ENCODE peak calls at places on chromosomes 3 and 15, in ten cellular contexts. Q, T, L, E, Z, O, F, U, D and V are unnamed samples.

GRCh38 chr15:56812255-56812654 is 78.9 kb upstream of the ZNF280D start:
- DNase-seq in Q (no peak), T (no peak), L (no peak), E (no peak), Z (no peak), O (no peak), F (no peak), U (no peak), D (no peak), V (no peak)

GRCh38 chr3:14663396-14663795 is 11.5 kb upstream of the C3orf20 start:
- DNase-seq in Q (no peak), T (no peak), L (no peak), E (no peak), Z (no peak), O (no peak), F (no peak), U (no peak), D (no peak), V (no peak)

GRCh38 chr3:101253429-101253828 is 66.9 kb downstream of the IMPG2 start:
- DNase-seq in Q (no peak), T (no peak), L (no peak), E (no peak), Z (no peak), O (no peak), F (no peak), U (no peak), D (no peak), V (no peak)

GRCh38 chr3:123432832-123433523 is 15.9 kb downstream of the ADCY5 start:
- DNase-seq in Q (no peak), T (no peak), L (no peak), E (no peak), Z (no peak), O (no peak), F (no peak), U (no peak), D (no peak), V (no peak)

GRCh38 chr3:26579126-26579525 is 43.4 kb upstream of the LRRC3B start:
- DNase-seq in Q (no peak), T (no peak), L (no peak), E (no peak), Z (no peak), O (no peak), F (no peak), U (no peak), D (no peak), V (no peak)

GRCh38 chr3:12400795-12401194 is 83.5 kb upstream of the TSEN2 start:
- DNase-seq in Q (no peak), T (no peak), L (peak), E (peak), Z (no peak), O (no peak), F (no peak), U (no peak), D (no peak), V (no peak)

GRCh38 chr15:28975766-28976179 is 90.0 kb downstream of the APBA2 start:
- DNase-seq in Q (no peak), T (peak), L (peak), E (peak), Z (no peak), O (no peak), F (peak), U (peak), D (no peak), V (no peak)

GRCh38 chr15:101479342-101479845 is 10.1 kb downstream of the PCSK6 start:
- DNase-seq in Q (no peak), T (no peak), L (no peak), E (no peak), Z (no peak), O (no peak), F (no peak), U (no peak), D (no peak), V (no peak)

GRCh38 chr3:50364573-50365079 is 5.3 kb upstream of the TMEM115 start:
- DNase-seq in Q (no peak), T (no peak), L (no peak), E (no peak), Z (no peak), O (no peak), F (no peak), U (no peak), D (no peak), V (no peak)

GRCh38 chr15:63938486-63939061 is 104.8 kb upstream of the HERC1 start:
- DNase-seq in Q (no peak), T (no peak), L (no peak), E (peak), Z (no peak), O (no peak), F (no peak), U (no peak), D (no peak), V (no peak)

GRCh38 chr15:67505675-67506572 is 15.0 kb upstream of the C15orf61 start:
- DNase-seq in Q (no peak), T (no peak), L (no peak), E (no peak), Z (no peak), O (no peak), F (no peak), U (no peak), D (no peak), V (no peak)

GRCh38 chr15:71547066-71547465 is 263.3 kb upstream of the NR2E3 start:
- DNase-seq in Q (no peak), T (peak), L (peak), E (no peak), Z (no peak), O (no peak), F (no peak), U (no peak), D (no peak), V (peak)

GRCh38 chr3:113079532-113079931 is 88.7 kb downstream of the GTPBP8 start:
- DNase-seq in Q (no peak), T (no peak), L (no peak), E (no peak), Z (no peak), O (no peak), F (no peak), U (no peak), D (no peak), V (no peak)

GRCh38 chr15:85354948-85355347 is 25.5 kb upstream of the AKAP13 start:
- DNase-seq in Q (no peak), T (no peak), L (no peak), E (no peak), Z (no peak), O (no peak), F (no peak), U (no peak), D (no peak), V (no peak)

GRCh38 chr15:41801850-41802455 is 25.9 kb upstream of the JMJD7 start:
- DNase-seq in Q (no peak), T (no peak), L (peak), E (no peak), Z (no peak), O (no peak), F (no peak), U (no peak), D (no peak), V (no peak)

GRCh38 chr3:94082412-94082937 is 19.6 kb downstream of the NSUN3 start:
- DNase-seq in Q (no peak), T (peak), L (no peak), E (no peak), Z (no peak), O (no peak), F (no peak), U (no peak), D (no peak), V (no peak)

GRCh38 chr15:77831989-77832388 is 199.3 kb upstream of the LINGO1 start:
- DNase-seq in Q (no peak), T (peak), L (no peak), E (no peak), Z (no peak), O (no peak), F (no peak), U (no peak), D (no peak), V (no peak)

GRCh38 chr15:60077581-60078359 is 73.7 kb downstream of the FOXB1 start:
- DNase-seq in Q (no peak), T (no peak), L (no peak), E (no peak), Z (no peak), O (no peak), F (no peak), U (no peak), D (no peak), V (no peak)

GRCh38 chr3:52872245-52872644 is 25.1 kb downstream of the STIMATE start:
- DNase-seq in Q (no peak), T (no peak), L (no peak), E (no peak), Z (no peak), O (no peak), F (no peak), U (no peak), D (no peak), V (no peak)

GRCh38 chr15:53525894-53526293 is 233.6 kb downstream of the WDR72 start:
- DNase-seq in Q (no peak), T (no peak), L (no peak), E (no peak), Z (no peak), O (no peak), F (no peak), U (no peak), D (no peak), V (no peak)

GRCh38 chr3:46857485-46858341 is 5.5 kb downstream of the MYL3 start:
- DNase-seq in Q (no peak), T (no peak), L (no peak), E (no peak), Z (no peak), O (no peak), F (peak), U (no peak), D (peak), V (no peak)

GRCh38 chr15:38879909-38880471 is 315.4 kb upstream of the RASGRP1 start:
- DNase-seq in Q (no peak), T (peak), L (peak), E (peak), Z (no peak), O (no peak), F (peak), U (no peak), D (no peak), V (peak)

GRCh38 chr3:71012971-71013370 is 570.6 kb downstream of the FOXP1 start:
- DNase-seq in Q (no peak), T (no peak), L (no peak), E (no peak), Z (no peak), O (no peak), F (no peak), U (no peak), D (no peak), V (no peak)

GRCh38 chr3:50616003-50616769 is 765 bp upstream of the MAPKAPK3 start:
- DNase-seq in Q (peak), T (peak), L (peak), E (peak), Z (peak), O (no peak), F (peak), U (peak), D (peak), V (peak)

GRCh38 chr3:3708769-3709115 is 90.5 kb upstream of the LRRN1 start:
- DNase-seq in Q (no peak), T (no peak), L (no peak), E (no peak), Z (no peak), O (no peak), F (no peak), U (no peak), D (no peak), V (no peak)

GRCh38 chr3:188646592-188646991 is 492.6 kb downstream of the LPP start:
- DNase-seq in Q (no peak), T (no peak), L (peak), E (no peak), Z (no peak), O (no peak), F (no peak), U (no peak), D (no peak), V (no peak)

GRCh38 chr3:100978036-100978659 is 15.1 kb downstream of the ABI3BP start:
- DNase-seq in Q (no peak), T (no peak), L (no peak), E (peak), Z (no peak), O (no peak), F (no peak), U (no peak), D (no peak), V (no peak)

GRCh38 chr15:79197285-79197684 is 85.2 kb upstream of the ANKRD34C start:
- DNase-seq in Q (no peak), T (no peak), L (no peak), E (no peak), Z (no peak), O (no peak), F (no peak), U (no peak), D (no peak), V (no peak)

GRCh38 chr3:188244395-188244861 is 90.5 kb downstream of the LPP start:
- DNase-seq in Q (no peak), T (no peak), L (peak), E (peak), Z (no peak), O (no peak), F (no peak), U (no peak), D (no peak), V (no peak)

GRCh38 chr3:10173095-10173925 is 8.6 kb downstream of the IRAK2 start:
- DNase-seq in Q (no peak), T (no peak), L (peak), E (peak), Z (no peak), O (no peak), F (no peak), U (no peak), D (no peak), V (no peak)

GRCh38 chr15:45200001-45200798 is 12.4 kb upstream of the SHF start:
- DNase-seq in Q (peak), T (peak), L (peak), E (peak), Z (no peak), O (peak), F (peak), U (peak), D (peak), V (peak)

GRCh38 chr3:159583662-159584061 is 405.0 kb upstream of the IL12A start:
- DNase-seq in Q (no peak), T (no peak), L (peak), E (peak), Z (no peak), O (no peak), F (no peak), U (no peak), D (no peak), V (no peak)

GRCh38 chr3:196968233-196969000 is at the start of gene PIGZ:
- DNase-seq in Q (peak), T (peak), L (no peak), E (peak), Z (peak), O (no peak), F (peak), U (no peak), D (peak), V (no peak)

GRCh38 chr15:70508561-70509281 is 254.6 kb downstream of the UACA start:
- DNase-seq in Q (no peak), T (peak), L (peak), E (peak), Z (no peak), O (no peak), F (no peak), U (no peak), D (no peak), V (no peak)

GRCh38 chr3:25849641-25850040 is 59.8 kb downstream of the OXSM start:
- DNase-seq in Q (no peak), T (no peak), L (peak), E (peak), Z (no peak), O (no peak), F (no peak), U (no peak), D (no peak), V (no peak)

GRCh38 chr3:120284702-120285507 is at the start of gene GPR156:
- DNase-seq in Q (no peak), T (peak), L (no peak), E (peak), Z (no peak), O (no peak), F (no peak), U (no peak), D (no peak), V (no peak)